ENCODE peak calls at places on chromosomes 3 and 15, in six cellular contexts. One of them, this sample, is unnamed.

GRCh38 chr15:59294961-59295741 is 77.5 kb downstream of the MYO1E start:
- DNase-seq in heart left ventricle: no peak
- DNase-seq in AG04450: peak
- DNase-seq in tibial nerve: peak
- DNase-seq in Panc1: no peak
- DNase-seq in left lung: no peak
- DNase-seq in this sample: no peak

GRCh38 chr15:82566690-82567089 is 26.4 kb upstream of the RPS17 start:
- DNase-seq in Panc1: no peak
- DNase-seq in left lung: no peak
- DNase-seq in AG04450: no peak
- DNase-seq in tibial nerve: no peak
- DNase-seq in heart left ventricle: no peak
- DNase-seq in this sample: no peak

GRCh38 chr15:56356616-56357015 is 8.6 kb upstream of the TEX9 start:
- DNase-seq in left lung: no peak
- DNase-seq in tibial nerve: no peak
- DNase-seq in AG04450: no peak
- DNase-seq in heart left ventricle: no peak
- DNase-seq in Panc1: no peak
- DNase-seq in this sample: no peak

GRCh38 chr15:62711691-62712454 is 330.7 kb upstream of the TPM1 start:
- DNase-seq in tibial nerve: no peak
- DNase-seq in left lung: no peak
- DNase-seq in Panc1: no peak
- DNase-seq in heart left ventricle: no peak
- DNase-seq in AG04450: no peak
- DNase-seq in this sample: no peak

GRCh38 chr3:128969993-128970740 is 23.7 kb downstream of the CFAP92 start:
- DNase-seq in left lung: peak
- DNase-seq in AG04450: no peak
- DNase-seq in tibial nerve: peak
- DNase-seq in heart left ventricle: peak
- DNase-seq in Panc1: peak
- DNase-seq in this sample: peak

GRCh38 chr3:120357807-120358206 is 8.7 kb upstream of the LRRC58 start:
- DNase-seq in heart left ventricle: no peak
- DNase-seq in AG04450: no peak
- DNase-seq in Panc1: no peak
- DNase-seq in tibial nerve: no peak
- DNase-seq in left lung: no peak
- DNase-seq in this sample: no peak

GRCh38 chr3:78979083-78979482 is 788.7 kb downstream of the ROBO1 start:
- DNase-seq in tibial nerve: no peak
- DNase-seq in left lung: no peak
- DNase-seq in heart left ventricle: no peak
- DNase-seq in Panc1: no peak
- DNase-seq in AG04450: no peak
- DNase-seq in this sample: no peak

GRCh38 chr3:15291589-15292541 is 40.5 kb downstream of the SH3BP5 start:
- DNase-seq in AG04450: no peak
- DNase-seq in left lung: peak
- DNase-seq in Panc1: no peak
- DNase-seq in tibial nerve: no peak
- DNase-seq in heart left ventricle: no peak
- DNase-seq in this sample: peak

GRCh38 chr3:168820748-168821445 is 725.2 kb upstream of the GOLIM4 start:
- DNase-seq in heart left ventricle: no peak
- DNase-seq in AG04450: no peak
- DNase-seq in Panc1: no peak
- DNase-seq in tibial nerve: no peak
- DNase-seq in left lung: no peak
- DNase-seq in this sample: no peak

GRCh38 chr3:86991482-86991815 is 500 bp upstream of the VGLL3 start:
- DNase-seq in tibial nerve: no peak
- DNase-seq in heart left ventricle: no peak
- DNase-seq in Panc1: no peak
- DNase-seq in left lung: no peak
- DNase-seq in AG04450: no peak
- DNase-seq in this sample: no peak
- H3K27ac ChIP-seq in tibial nerve: peak
- H3K27ac ChIP-seq in heart left ventricle: peak
- H3K27ac ChIP-seq in Panc1: no peak
- H3K27ac ChIP-seq in left lung: peak
- H3K27ac ChIP-seq in AG04450: peak
- H3K27ac ChIP-seq in this sample: no peak

GRCh38 chr3:13021934-13022265 is 51.3 kb downstream of the IQSEC1 start:
- DNase-seq in AG04450: no peak
- DNase-seq in left lung: no peak
- DNase-seq in heart left ventricle: no peak
- DNase-seq in tibial nerve: no peak
- DNase-seq in Panc1: no peak
- DNase-seq in this sample: no peak
- H3K4me3 ChIP-seq in AG04450: peak
- H3K4me3 ChIP-seq in left lung: no peak
- H3K4me3 ChIP-seq in heart left ventricle: peak
- H3K4me3 ChIP-seq in tibial nerve: no peak
- H3K4me3 ChIP-seq in Panc1: no peak
- H3K4me3 ChIP-seq in this sample: no peak

GRCh38 chr15:44130778-44131177 is 64.3 kb downstream of the FRMD5 start:
- DNase-seq in tibial nerve: no peak
- DNase-seq in left lung: no peak
- DNase-seq in heart left ventricle: no peak
- DNase-seq in AG04450: no peak
- DNase-seq in Panc1: no peak
- DNase-seq in this sample: no peak
- TF ChIP-seq CTCF in tibial nerve: no peak
- TF ChIP-seq CTCF in left lung: no peak
- TF ChIP-seq CTCF in heart left ventricle: no peak
- TF ChIP-seq CTCF in AG04450: no peak
- TF ChIP-seq CTCF in Panc1: no peak
- TF ChIP-seq CTCF in this sample: no peak

GRCh38 chr3:171000281-171000680 is 26.2 kb downstream of the SLC2A2 start:
- DNase-seq in tibial nerve: no peak
- DNase-seq in left lung: no peak
- DNase-seq in AG04450: no peak
- DNase-seq in Panc1: no peak
- DNase-seq in heart left ventricle: no peak
- DNase-seq in this sample: no peak

GRCh38 chr3:170999737-171000242 is 26.7 kb downstream of the SLC2A2 start:
- DNase-seq in heart left ventricle: no peak
- DNase-seq in Panc1: peak
- DNase-seq in tibial nerve: no peak
- DNase-seq in AG04450: peak
- DNase-seq in left lung: no peak
- DNase-seq in this sample: no peak

GRCh38 chr3:171005648-171006047 is 20.9 kb downstream of the SLC2A2 start:
- DNase-seq in tibial nerve: no peak
- DNase-seq in AG04450: no peak
- DNase-seq in left lung: no peak
- DNase-seq in Panc1: no peak
- DNase-seq in heart left ventricle: no peak
- DNase-seq in this sample: no peak

GRCh38 chr3:171001250-171001893 is 25.1 kb downstream of the SLC2A2 start:
- DNase-seq in Panc1: no peak
- DNase-seq in AG04450: no peak
- DNase-seq in tibial nerve: no peak
- DNase-seq in heart left ventricle: no peak
- DNase-seq in left lung: no peak
- DNase-seq in this sample: no peak

DNA sequence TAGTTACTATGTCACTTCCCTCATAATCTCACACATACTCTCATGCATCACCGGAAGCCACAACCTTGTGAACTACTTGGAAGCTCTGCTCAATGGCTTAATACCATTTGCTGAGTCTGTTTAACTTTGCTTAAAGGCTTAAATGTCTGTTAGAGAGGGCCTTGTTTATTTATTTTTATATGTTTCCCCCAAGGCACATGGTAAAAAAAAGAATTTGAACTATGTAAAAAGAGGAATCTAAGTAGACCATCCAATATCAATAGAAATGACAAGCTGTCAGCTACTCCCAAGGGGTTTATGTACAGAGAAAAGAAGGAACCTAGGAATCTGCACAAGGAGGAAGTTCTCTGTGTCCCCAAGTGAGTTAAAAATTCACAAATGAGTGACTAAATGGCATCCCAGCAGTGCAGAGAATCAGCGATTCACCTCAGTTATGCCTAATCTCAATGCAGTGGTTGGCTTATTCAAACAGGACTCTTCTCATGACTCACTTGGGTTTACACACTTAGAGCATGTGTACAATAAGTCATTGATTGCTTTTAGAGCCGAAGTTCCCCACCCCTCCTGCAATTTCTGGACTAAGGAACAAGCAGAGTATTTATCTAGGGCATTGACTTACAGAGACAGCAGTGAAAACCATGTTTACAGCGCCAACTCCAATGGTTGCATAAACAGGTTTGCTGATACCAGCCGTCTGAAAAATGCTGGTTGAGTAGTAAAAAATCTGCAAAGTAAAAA is 24.4 kb downstream of the SLC2A2 start:
- DNase-seq in heart left ventricle: no peak
- DNase-seq in tibial nerve: no peak
- DNase-seq in left lung: no peak
- DNase-seq in AG04450: no peak
- DNase-seq in Panc1: peak
- DNase-seq in this sample: no peak
- H3K27ac ChIP-seq in heart left ventricle: no peak
- H3K27ac ChIP-seq in tibial nerve: no peak
- H3K27ac ChIP-seq in left lung: no peak
- H3K27ac ChIP-seq in AG04450: no peak
- H3K27ac ChIP-seq in Panc1: no peak
- H3K27ac ChIP-seq in this sample: no peak